ENCODE peak calls at places on chromosomes 5 and 9, in four cellular contexts. J is neural progenitor cell, O is psoas muscle, S is esophagus muscularis mucosa. G is an unnamed sample.
A peak's percentile ranks its signal among the peaks of the same experiment; 100 is the strongest.

GRCh38 chr5:111960466-111961215 is 203.6 kb upstream of the NREP start:
- DNase-seq in J (no peak), O (no peak), S (no peak), G (no peak)

GRCh38 chr5:13773652-13774051 is 170.8 kb downstream of the DNAH5 start:
- DNase-seq in J (no peak), O (no peak), S (no peak), G (no peak)

GRCh38 chr5:16312786-16313185 is 133.2 kb upstream of the MARCHF11 start:
- DNase-seq in J (no peak), O (no peak), S (no peak), G (no peak)

GRCh38 chr5:95883185-95884020 is 60.9 kb upstream of the GLRX start:
- DNase-seq in J (no peak), O (no peak), S (no peak), G (no peak)

GRCh38 chr9:98807811-98808195 is 333 bp downstream of the GALNT12 start:
- DNase-seq in J (peak; percentile 71), O (no peak), S (no peak), G (no peak)

GRCh38 chr5:159316519-159317383 is 13.5 kb downstream of the IL12B start:
- DNase-seq in J (peak; percentile 71), O (no peak), S (no peak), G (no peak)

GRCh38 chr5:77743181-77743580 is 33.0 kb downstream of the TBCA start:
- DNase-seq in J (no peak), O (no peak), S (no peak), G (no peak)

GRCh38 chr5:162193012-162193411 is 125.4 kb downstream of the GABRG2 start:
- DNase-seq in J (no peak), O (no peak), S (no peak), G (no peak)

GRCh38 chr9:93813221-93813620 is 141.9 kb downstream of the BARX1 start:
- DNase-seq in J (no peak), O (no peak), S (peak; percentile 90), G (no peak)

GRCh38 chr5:167725741-167726140 is 565.7 kb upstream of the WWC1 start:
- DNase-seq in J (no peak), O (no peak), S (no peak), G (no peak)

GRCh38 chr5:32559411-32559810 is 25.9 kb upstream of the SUB1 start:
- DNase-seq in J (no peak), O (no peak), S (no peak), G (no peak)

GRCh38 chr5:81817980-81818379 is 67.1 kb upstream of the SSBP2 start:
- DNase-seq in J (no peak), O (no peak), S (no peak), G (no peak)

GRCh38 chr5:13606051-13606450 is 338.4 kb downstream of the DNAH5 start:
- DNase-seq in J (no peak), O (no peak), S (no peak), G (no peak)

GRCh38 chr9:84862786-84863185 is 193.3 kb downstream of the NTRK2 start:
- DNase-seq in J (peak; percentile 79), O (no peak), S (no peak), G (no peak)

GRCh38 chr5:155259648-155260047 is 246.1 kb downstream of the KIF4B start:
- DNase-seq in J (no peak), O (no peak), S (no peak), G (no peak)

GRCh38 chr5:68285857-68286611 is 70.5 kb downstream of the PIK3R1 start:
- DNase-seq in J (peak; percentile 65), O (no peak), S (no peak), G (no peak)

GRCh38 chr5:74434124-74434899 is 206.2 kb downstream of the ENC1 start:
- DNase-seq in J (peak; percentile 74), O (no peak), S (no peak), G (no peak)

GRCh38 chr5:152058267-152058666 is 133.6 kb upstream of the GLRA1 start:
- DNase-seq in J (no peak), O (no peak), S (no peak), G (no peak)

GRCh38 chr5:133229931-133230664 is 178.3 kb downstream of the HSPA4 start:
- DNase-seq in J (no peak), O (no peak), S (no peak), G (no peak)

GRCh38 chr5:133232011-133232410 is 180.2 kb downstream of the HSPA4 start:
- DNase-seq in J (no peak), O (no peak), S (no peak), G (no peak)

GRCh38 chr5:133232435-133232834 is 180.6 kb downstream of the HSPA4 start:
- DNase-seq in J (no peak), O (no peak), S (no peak), G (no peak)

GRCh38 chr5:133232911-133233310 is 181.1 kb downstream of the HSPA4 start:
- DNase-seq in J (no peak), O (no peak), S (no peak), G (no peak)

DNA sequence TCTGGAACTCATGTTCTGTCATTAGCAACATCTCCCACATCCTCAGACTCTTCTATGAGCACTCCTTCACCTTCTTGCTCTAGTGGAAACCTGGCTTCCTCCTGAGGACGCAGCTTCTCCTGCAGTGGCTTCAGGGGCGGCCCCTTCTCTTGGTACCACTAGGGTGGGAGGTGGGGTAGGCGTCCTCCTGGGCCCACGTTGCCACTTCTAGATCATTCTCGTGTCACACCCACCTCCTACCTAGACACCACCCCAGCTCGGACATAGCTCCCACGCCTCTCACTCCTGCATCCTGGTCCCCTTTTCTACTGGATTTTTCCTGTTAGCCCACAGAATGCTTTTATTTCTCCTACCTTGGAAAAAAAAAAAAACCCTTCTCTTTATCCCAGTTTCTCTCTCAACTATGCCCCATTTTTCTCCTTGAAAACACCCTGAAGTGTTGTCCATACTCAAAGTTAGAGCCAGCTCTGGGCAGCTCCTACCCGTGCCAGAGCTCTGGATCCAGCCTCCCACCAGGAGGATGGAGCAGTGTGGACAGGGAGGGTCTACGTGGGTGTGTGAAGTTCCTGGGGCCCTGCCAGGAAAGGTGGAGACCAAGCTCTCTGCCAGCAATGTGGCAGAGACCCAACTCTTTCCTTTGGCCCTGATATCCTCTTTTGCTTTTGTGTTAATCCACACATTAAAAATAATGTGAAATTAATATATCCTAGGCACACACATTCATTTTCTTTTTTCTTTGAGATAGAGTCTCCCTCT is 179.2 kb downstream of the HSPA4 start:
- DNase-seq in J (no peak), O (no peak), S (no peak), G (no peak)
- H3K27ac ChIP-seq in J (no peak overlapping the region), O (no peak overlapping the region), S (no peak overlapping the region), G (no peak overlapping the region)

DNA sequence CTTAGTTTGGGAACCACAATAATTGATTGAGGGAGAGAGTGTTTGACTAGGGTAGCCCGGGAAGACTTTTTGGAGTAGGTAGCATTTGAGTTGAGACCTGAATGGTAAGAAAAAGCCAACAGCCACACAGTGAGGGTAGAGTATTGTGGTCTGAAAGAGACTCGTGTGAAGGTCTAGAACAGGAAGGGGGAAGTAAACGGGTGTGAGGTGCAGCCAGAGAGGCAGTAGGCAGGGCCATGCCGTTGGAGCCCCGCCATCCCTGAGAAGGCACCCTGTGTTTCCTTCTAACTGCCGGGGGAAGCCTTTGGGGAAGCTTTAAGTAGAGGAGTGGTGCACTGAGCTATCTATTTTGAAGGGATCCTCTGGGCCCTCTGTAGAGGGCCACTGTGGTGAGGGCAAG is 3.5 kb upstream of the F2RL2 start:
- DNase-seq in J (no peak), O (no peak), S (no peak), G (no peak)
- H3K4me3 ChIP-seq in J (no peak overlapping the region), O (no peak overlapping the region), S (no peak overlapping the region), G (no peak overlapping the region)

GRCh38 chr5:178123987-178124925 is 6.6 kb upstream of the RMND5B start:
- DNase-seq in J (no peak), O (no peak), S (no peak), G (no peak)

GRCh38 chr5:178123094-178123986 is 7.5 kb upstream of the RMND5B start:
- DNase-seq in J (no peak), O (no peak), S (no peak), G (no peak)

GRCh38 chr5:178120661-178121357 is 7.5 kb downstream of the N4BP3 start:
- DNase-seq in J (peak; percentile 86), O (peak; percentile 90), S (peak; percentile 94), G (peak; percentile 55)

GRCh38 chr5:178121450-178122276 is 8.3 kb downstream of the N4BP3 start:
- DNase-seq in J (no peak), O (no peak), S (no peak), G (peak; percentile 68)

DNA sequence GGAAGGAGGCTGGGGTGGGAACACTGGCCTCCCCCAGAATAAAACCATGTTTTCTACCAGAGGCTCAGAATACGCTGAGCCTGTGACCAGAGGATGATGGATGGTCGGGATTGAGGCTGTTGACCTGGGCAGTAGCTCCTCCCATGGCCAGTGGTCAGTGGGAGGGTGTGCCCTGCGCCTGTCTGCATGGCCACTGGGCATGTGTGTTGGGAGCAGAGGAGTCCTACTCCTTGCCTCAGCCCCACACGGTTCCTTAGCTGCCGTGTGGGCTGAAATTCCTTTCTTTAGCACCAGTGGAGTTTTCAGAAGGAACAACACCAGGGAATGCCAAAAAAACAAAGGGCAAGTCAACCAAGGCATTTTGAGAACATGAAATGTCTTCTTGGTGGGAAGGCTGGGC is 8.5 kb upstream of the RMND5B start:
- DNase-seq in J (no peak), O (no peak), S (no peak), G (no peak)
- H3K27ac ChIP-seq in J (no peak overlapping the region), O (peak overlapping the region; percentile 71), S (no peak overlapping the region), G (peak overlapping the region; percentile 70)

DNA sequence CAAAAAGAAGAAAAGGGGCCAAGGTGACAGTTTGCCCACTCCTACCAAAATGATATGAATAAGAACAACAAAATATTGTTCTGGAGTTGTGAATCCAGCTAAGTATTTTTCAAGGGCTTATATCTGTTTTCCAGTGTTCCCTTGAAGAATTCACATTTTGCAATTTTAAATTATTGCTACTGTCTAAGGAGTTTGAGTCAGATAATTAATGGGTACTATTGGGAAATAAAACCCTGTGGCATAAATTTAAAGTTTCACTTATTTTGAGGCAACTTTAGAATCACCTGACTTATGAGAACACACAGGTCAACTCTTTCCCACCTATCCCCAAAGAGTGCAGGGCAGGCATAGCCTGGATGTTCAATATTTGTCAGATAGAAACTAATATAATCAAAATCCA is 188.0 kb upstream of the GHR start:
- DNase-seq in J (no peak), O (no peak), S (no peak), G (no peak)
- H3K4me3 ChIP-seq in J (no peak overlapping the region), O (no peak overlapping the region), S (no peak overlapping the region), G (no peak overlapping the region)

GRCh38 chr5:97418472-97418871 is 235.4 kb upstream of the RIOK2 start:
- DNase-seq in J (no peak), O (no peak), S (no peak), G (no peak)
- H3K27ac ChIP-seq in J (no peak overlapping the region), O (no peak overlapping the region), S (no peak overlapping the region), G (no peak overlapping the region)

GRCh38 chr5:129906177-129906887 is 2.1 kb downstream of the CHSY3 start:
- DNase-seq in J (peak; percentile 42), O (peak; percentile 9), S (no peak), G (no peak)
- H3K4me3 ChIP-seq in J (peak overlapping the region; percentile 64), O (peak overlapping the region; percentile 74), S (peak overlapping the region; percentile 75), G (peak overlapping the region; percentile 70)

G was measured in dorsolateral prefrontal cortex.